ENCODE peak calls at places on chromosomes 16 and 17, in four cellular contexts. One of them, this sample, is unnamed. For H3K27me3, the result is how much of the 10 kb centered on the place peaks cover.

GRCh38 chr16:79393564-79393963 is 207.0 kb downstream of the MAF start:
- DNase-seq in psoas muscle: no peak
- DNase-seq in upper lobe of left lung: no peak
- DNase-seq in tibial nerve: no peak
- DNase-seq in this sample: no peak

GRCh38 chr16:68936729-68937631 is 93.6 kb downstream of the TANGO6 start:
- DNase-seq in psoas muscle: no peak
- DNase-seq in upper lobe of left lung: no peak
- DNase-seq in tibial nerve: no peak
- DNase-seq in this sample: peak

GRCh38 chr17:1227917-1228751 is 42.1 kb upstream of the BHLHA9 start:
- DNase-seq in psoas muscle: peak
- DNase-seq in upper lobe of left lung: peak
- DNase-seq in tibial nerve: peak
- DNase-seq in this sample: no peak

GRCh38 chr16:27321013-27321960 is 7.5 kb downstream of the IL4R start:
- DNase-seq in psoas muscle: no peak
- DNase-seq in upper lobe of left lung: no peak
- DNase-seq in tibial nerve: no peak
- DNase-seq in this sample: peak

GRCh38 chr17:72373910-72374741 is 253.3 kb downstream of the SOX9 start:
- DNase-seq in psoas muscle: no peak
- DNase-seq in upper lobe of left lung: no peak
- DNase-seq in tibial nerve: no peak
- DNase-seq in this sample: no peak

GRCh38 chr16:10362077-10362863 is 23.6 kb upstream of the ATF7IP2 start:
- DNase-seq in psoas muscle: no peak
- DNase-seq in upper lobe of left lung: no peak
- DNase-seq in tibial nerve: no peak
- DNase-seq in this sample: no peak

GRCh38 chr17:76000016-76000754 is 470 bp upstream of the CDK3 start:
- DNase-seq in psoas muscle: peak
- DNase-seq in upper lobe of left lung: peak
- DNase-seq in tibial nerve: peak
- DNase-seq in this sample: peak

GRCh38 chr16:11250091-11250785 is 5.8 kb downstream of the SOCS1 start:
- DNase-seq in psoas muscle: no peak
- DNase-seq in upper lobe of left lung: peak
- DNase-seq in tibial nerve: no peak
- DNase-seq in this sample: peak

GRCh38 chr17:1180958-1181768 is 1.4 kb upstream of the ABR start:
- DNase-seq in psoas muscle: no peak
- DNase-seq in upper lobe of left lung: peak
- DNase-seq in tibial nerve: no peak
- DNase-seq in this sample: no peak

GRCh38 chr17:8189041-8189710 is 804 bp downstream of the BORCS6 start:
- DNase-seq in psoas muscle: no peak
- DNase-seq in upper lobe of left lung: no peak
- DNase-seq in tibial nerve: no peak
- DNase-seq in this sample: no peak

GRCh38 chr17:36673637-36674277 is 72.4 kb downstream of the MRM1 start:
- DNase-seq in psoas muscle: no peak
- DNase-seq in upper lobe of left lung: no peak
- DNase-seq in tibial nerve: no peak
- DNase-seq in this sample: no peak

GRCh38 chr16:14449790-14450463 is 180.1 kb downstream of the PARN start:
- DNase-seq in psoas muscle: no peak
- DNase-seq in upper lobe of left lung: no peak
- DNase-seq in tibial nerve: no peak
- DNase-seq in this sample: no peak

GRCh38 chr17:66431910-66432309 is 129.5 kb downstream of the PRKCA start:
- DNase-seq in psoas muscle: no peak
- DNase-seq in upper lobe of left lung: no peak
- DNase-seq in tibial nerve: no peak
- DNase-seq in this sample: peak

GRCh38 chr17:82173351-82174041 is 39.1 kb downstream of the CCDC57 start:
- DNase-seq in psoas muscle: no peak
- DNase-seq in upper lobe of left lung: no peak
- DNase-seq in tibial nerve: no peak
- DNase-seq in this sample: peak

GRCh38 chr16:25148568-25149215 is 37.1 kb downstream of the LCMT1 start:
- DNase-seq in psoas muscle: no peak
- DNase-seq in upper lobe of left lung: peak
- DNase-seq in tibial nerve: no peak
- DNase-seq in this sample: no peak

GRCh38 chr17:14522795-14523387 is 222.0 kb downstream of the HS3ST3B1 start:
- DNase-seq in psoas muscle: no peak
- DNase-seq in upper lobe of left lung: no peak
- DNase-seq in tibial nerve: no peak
- DNase-seq in this sample: no peak

DNA sequence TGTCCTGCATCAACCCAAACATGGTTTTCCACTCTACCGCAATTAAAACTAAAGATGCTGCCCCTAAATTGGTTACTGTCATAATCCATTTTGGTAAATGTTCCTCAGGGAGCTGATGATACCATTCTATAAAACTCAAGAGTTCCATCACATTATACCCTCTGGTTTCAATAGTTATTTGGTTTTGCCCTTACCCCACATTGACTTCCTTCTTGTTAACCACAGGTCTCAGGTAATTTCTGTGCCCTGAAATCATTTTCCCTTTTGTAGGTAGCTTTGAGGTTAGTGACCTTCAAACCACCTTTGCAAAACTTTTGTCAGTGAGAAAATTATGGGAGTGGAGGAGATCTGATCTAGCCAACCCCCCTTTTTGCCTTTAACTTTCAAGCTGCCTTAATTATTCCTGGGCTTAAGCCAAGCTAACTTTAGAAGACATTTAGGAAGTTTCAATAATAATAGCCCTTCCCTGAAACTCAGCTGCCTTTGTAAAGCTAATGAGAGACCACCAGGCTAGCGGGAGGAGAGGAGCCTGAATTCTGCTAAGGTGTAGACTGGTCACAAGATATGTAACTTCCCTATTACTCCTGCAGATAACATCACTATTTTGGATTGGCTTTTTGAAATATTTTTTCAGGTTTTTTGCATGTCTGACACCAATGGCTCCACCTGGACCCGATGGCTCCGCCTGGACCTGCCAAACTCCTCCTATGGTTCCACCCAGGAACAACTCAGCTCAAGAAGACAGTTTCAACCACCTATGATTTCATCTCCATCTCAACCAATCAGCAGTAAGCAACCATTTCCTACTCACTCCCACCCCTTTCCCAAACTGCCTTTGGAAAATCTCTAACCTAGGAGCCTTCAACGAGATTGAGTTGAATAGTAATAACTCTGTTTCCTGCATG is 224.9 kb downstream of the HS3ST3B1 start:
- DNase-seq in psoas muscle: no peak
- DNase-seq in upper lobe of left lung: no peak
- DNase-seq in tibial nerve: no peak
- DNase-seq in this sample: no peak
- TF ChIP-seq CTCF in psoas muscle: no peak
- TF ChIP-seq CTCF in upper lobe of left lung: no peak
- TF ChIP-seq CTCF in tibial nerve: no peak
- TF ChIP-seq CTCF in this sample: no peak

DNA sequence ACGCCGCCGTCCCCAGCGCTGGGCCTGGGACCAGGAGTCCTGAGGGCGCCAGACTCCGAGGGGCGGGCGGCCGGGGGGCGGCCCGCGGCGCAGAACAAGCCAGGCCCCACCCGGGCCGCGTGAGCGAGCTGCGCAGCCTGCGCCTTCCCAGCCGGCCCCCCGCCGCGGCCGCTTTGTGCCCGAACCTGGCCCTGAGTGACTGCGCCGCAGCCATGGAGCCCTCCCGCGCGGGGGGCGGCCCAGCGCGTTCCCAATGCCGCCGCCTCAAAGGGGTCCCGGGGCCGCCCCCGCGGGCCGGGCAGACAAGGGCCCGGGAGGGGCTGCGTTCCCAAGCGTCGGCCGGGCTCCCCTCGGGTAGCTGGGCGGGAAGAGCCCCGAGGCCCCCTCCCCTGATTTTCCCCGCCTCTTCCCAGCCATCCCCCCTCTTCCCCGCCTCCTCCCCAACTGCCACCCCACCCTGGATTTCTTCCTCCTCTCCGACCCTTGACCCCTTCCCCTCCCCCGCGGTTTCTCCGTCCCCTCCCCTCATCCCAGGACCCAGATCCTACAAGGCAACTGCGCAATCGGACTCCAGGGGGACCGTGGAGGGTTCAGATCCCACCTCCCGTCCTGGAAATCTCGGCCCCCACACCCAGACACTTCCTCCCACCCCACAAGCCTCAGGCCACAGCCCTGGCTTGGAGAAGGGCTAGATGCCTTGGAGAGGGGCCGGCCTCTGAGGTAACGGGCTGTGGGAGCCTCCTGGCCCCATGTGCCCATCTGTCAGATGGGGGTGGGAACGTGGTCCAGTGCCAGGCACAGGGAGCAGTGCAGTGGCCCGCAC is 17.1 kb downstream of the ZNF423 start:
- DNase-seq in psoas muscle: peak
- DNase-seq in upper lobe of left lung: peak
- DNase-seq in tibial nerve: no peak
- DNase-seq in this sample: no peak
- H3K4me3 ChIP-seq in psoas muscle: peak
- H3K4me3 ChIP-seq in upper lobe of left lung: peak
- H3K4me3 ChIP-seq in tibial nerve: no peak
- H3K4me3 ChIP-seq in this sample: no peak

DNA sequence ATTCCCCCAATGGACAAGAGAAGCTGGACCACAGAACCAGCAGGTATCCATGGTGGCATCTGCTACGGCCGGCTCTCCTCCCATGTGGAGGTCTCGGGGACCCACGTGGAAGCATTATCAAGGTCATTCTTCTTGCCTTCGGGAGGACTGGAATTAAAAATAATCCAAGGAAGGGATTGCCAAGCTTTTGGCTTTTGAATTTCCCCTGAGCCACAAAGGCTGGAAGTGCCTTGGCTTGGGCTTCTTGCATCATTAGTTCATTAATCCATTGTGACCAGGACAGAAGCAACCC is 16.1 kb downstream of the NAGPA start:
- DNase-seq in psoas muscle: no peak
- DNase-seq in upper lobe of left lung: no peak
- DNase-seq in tibial nerve: no peak
- DNase-seq in this sample: no peak
- H3K27me3 ChIP-seq in psoas muscle: under half
- H3K27me3 ChIP-seq in upper lobe of left lung: under half
- H3K27me3 ChIP-seq in tibial nerve: under half
- H3K27me3 ChIP-seq in this sample: under half

DNA sequence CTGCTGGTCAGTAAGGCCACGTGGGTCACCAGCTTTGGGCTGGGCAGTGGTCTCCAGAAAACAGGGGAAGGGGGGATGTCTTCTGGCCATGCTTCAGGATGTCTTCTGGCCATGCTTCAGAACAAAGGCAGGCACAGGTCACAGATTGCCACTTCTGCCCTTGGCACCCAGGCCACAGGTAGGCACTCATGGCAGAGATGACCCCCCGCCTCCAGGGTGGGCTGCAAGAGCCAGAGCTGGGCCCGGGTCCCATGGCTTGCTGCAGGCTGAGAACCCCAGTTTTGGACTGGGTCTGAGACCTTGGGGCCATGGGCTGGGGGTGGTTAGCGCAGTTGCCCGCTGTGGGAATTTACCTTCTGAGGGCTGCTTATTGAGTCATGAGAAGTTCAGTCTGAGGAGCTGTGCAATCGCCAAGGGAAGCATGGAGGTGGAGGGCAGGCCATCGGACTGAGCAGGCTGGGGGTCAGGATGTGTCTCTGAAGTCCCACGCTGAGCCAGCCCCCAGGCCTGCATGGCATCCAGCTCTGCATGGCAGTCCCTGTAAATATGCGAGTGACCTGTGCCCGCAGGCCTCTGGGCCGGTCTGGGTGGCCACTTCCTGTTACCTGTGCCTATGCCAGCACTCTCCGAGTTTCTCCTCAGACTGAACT is 1.6 kb downstream of the ANKRD13B start:
- DNase-seq in psoas muscle: no peak
- DNase-seq in upper lobe of left lung: no peak
- DNase-seq in tibial nerve: no peak
- DNase-seq in this sample: no peak
- TF ChIP-seq CTCF in psoas muscle: no peak
- TF ChIP-seq CTCF in upper lobe of left lung: no peak
- TF ChIP-seq CTCF in tibial nerve: no peak
- TF ChIP-seq CTCF in this sample: no peak

GRCh38 chr17:48996696-48997102 is 486 bp upstream of the IGF2BP1 start:
- DNase-seq in psoas muscle: no peak
- DNase-seq in upper lobe of left lung: no peak
- DNase-seq in tibial nerve: no peak
- DNase-seq in this sample: no peak

GRCh38 chr17:48997103-48997826 is at the start of gene IGF2BP1:
- DNase-seq in psoas muscle: no peak
- DNase-seq in upper lobe of left lung: peak
- DNase-seq in tibial nerve: no peak
- DNase-seq in this sample: no peak

GRCh38 chr17:48994548-48995331 is 2.4 kb upstream of the IGF2BP1 start:
- DNase-seq in psoas muscle: no peak
- DNase-seq in upper lobe of left lung: no peak
- DNase-seq in tibial nerve: no peak
- DNase-seq in this sample: no peak

GRCh38 chr17:48995871-48996695 is 1.1 kb upstream of the IGF2BP1 start:
- DNase-seq in psoas muscle: no peak
- DNase-seq in upper lobe of left lung: peak
- DNase-seq in tibial nerve: no peak
- DNase-seq in this sample: no peak

DNA sequence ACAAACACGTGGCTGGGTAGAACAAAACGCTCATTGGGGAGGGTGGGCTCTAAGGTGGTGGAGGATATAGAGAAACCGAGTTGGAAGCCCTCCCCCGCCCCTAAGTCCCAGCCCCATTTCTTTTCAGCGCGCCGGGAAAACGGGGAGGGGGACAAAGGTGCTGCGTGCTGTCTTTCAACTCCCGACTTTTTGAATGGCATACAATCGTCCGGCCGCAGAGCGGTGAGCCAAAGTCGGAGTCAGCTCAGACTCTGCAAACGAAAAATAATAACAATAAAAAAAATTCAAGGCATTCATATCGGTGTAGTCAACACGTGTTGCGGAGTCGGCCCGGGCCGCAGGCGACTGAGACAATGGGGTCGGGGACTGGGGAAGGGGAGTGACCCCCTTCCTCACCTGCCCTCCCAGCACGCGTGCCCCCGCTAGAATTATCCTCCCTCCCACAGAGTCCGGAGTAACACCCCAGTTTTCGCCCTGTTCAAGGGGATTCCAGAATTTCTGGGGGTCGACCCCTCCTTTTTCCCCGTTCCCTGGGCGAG is 1.8 kb upstream of the IGF2BP1 start:
- DNase-seq in psoas muscle: no peak
- DNase-seq in upper lobe of left lung: no peak
- DNase-seq in tibial nerve: no peak
- DNase-seq in this sample: no peak
- H3K4me3 ChIP-seq in psoas muscle: peak
- H3K4me3 ChIP-seq in upper lobe of left lung: no peak
- H3K4me3 ChIP-seq in tibial nerve: no peak
- H3K4me3 ChIP-seq in this sample: no peak

DNA sequence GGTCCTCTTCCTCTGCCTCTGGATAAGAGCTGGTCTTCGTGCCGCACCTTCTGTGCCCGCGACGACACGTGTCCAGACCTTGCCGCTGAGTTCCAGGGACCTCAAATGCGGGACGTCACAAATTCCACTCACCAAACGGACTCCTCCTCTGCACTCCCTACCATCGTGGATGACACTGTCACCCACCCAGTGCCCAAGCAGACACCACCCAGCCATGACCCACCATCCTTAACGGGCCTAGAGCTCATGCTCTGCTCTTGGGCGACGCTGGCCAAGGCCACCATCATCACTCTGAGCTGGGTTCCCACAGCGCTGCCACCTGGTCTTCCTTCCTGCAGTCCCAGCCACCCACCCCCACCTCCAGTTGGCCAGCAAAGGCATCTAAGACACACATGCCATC is 96.4 kb upstream of the RPL38 start:
- DNase-seq in psoas muscle: no peak
- DNase-seq in upper lobe of left lung: no peak
- DNase-seq in tibial nerve: no peak
- DNase-seq in this sample: no peak
- H3K27me3 ChIP-seq in psoas muscle: under half
- H3K27me3 ChIP-seq in upper lobe of left lung: under half
- H3K27me3 ChIP-seq in tibial nerve: under half
- H3K27me3 ChIP-seq in this sample: under half

This sample was measured in bronchial epithelial cell.